ENCODE peak calls at places on chromosomes 2 and 18, in nine cellular contexts. A, F, S, V, Y, P, B, H and W are unnamed samples.
A peak's percentile ranks its signal among the peaks of the same experiment; 100 is the strongest.

GRCh38 chr2:173750332-173750731 is 214.8 kb downstream of the SP3 start:
- DNase-seq in A (no peak), F (no peak), S (no peak), V (no peak), Y (no peak), P (no peak), B (no peak), H (no peak), W (no peak)

GRCh38 chr2:212311807-212312404 is 226.7 kb downstream of the ERBB4 start:
- DNase-seq in A (no peak), F (no peak), S (no peak), V (no peak), Y (no peak), P (no peak), B (no peak), H (no peak), W (no peak)

GRCh38 chr2:85112906-85113625 is 20.1 kb upstream of the TCF7L1 start:
- DNase-seq in A (no peak), F (no peak), S (no peak), V (no peak), Y (no peak), P (no peak), B (no peak), H (no peak), W (no peak)

GRCh38 chr2:20065885-20066602 is 14.6 kb upstream of the LAPTM4A start:
- DNase-seq in A (peak; percentile 77), F (no peak), S (no peak), V (no peak), Y (no peak), P (no peak), B (no peak), H (peak; percentile 79), W (peak; percentile 99)

GRCh38 chr18:41644466-41644865 is 310.6 kb upstream of the PIK3C3 start:
- DNase-seq in A (no peak), F (no peak), S (no peak), V (no peak), Y (no peak), P (no peak), B (peak; percentile 71), H (no peak), W (no peak)

GRCh38 chr2:162245051-162245450 is 1.8 kb upstream of the FAP start:
- DNase-seq in A (no peak), F (no peak), S (no peak), V (no peak), Y (no peak), P (no peak), B (no peak), H (no peak), W (no peak)

GRCh38 chr2:142989276-142990204 is 112.1 kb downstream of the KYNU start:
- DNase-seq in A (no peak), F (no peak), S (no peak), V (no peak), Y (no peak), P (peak; percentile 74), B (peak; percentile 65), H (no peak), W (peak; percentile 5)

GRCh38 chr2:99127999-99128398 is 13.5 kb upstream of the C2orf15 start:
- DNase-seq in A (no peak), F (no peak), S (no peak), V (no peak), Y (no peak), P (no peak), B (peak; percentile 56), H (no peak), W (no peak)

GRCh38 chr2:85120363-85120762 is 12.8 kb upstream of the TCF7L1 start:
- DNase-seq in A (no peak), F (no peak), S (no peak), V (no peak), Y (no peak), P (no peak), B (no peak), H (no peak), W (no peak)

GRCh38 chr2:15596968-15597367 is 5.3 kb downstream of the DDX1 start:
- DNase-seq in A (no peak), F (no peak), S (no peak), V (no peak), Y (no peak), P (no peak), B (no peak), H (no peak), W (no peak)

GRCh38 chr2:201908901-201909300 is 102.6 kb downstream of the CDK15 start:
- DNase-seq in A (no peak), F (no peak), S (no peak), V (no peak), Y (no peak), P (no peak), B (no peak), H (no peak), W (no peak)

GRCh38 chr2:201769664-201770373 is 10.9 kb downstream of the ALS2 start:
- DNase-seq in A (no peak), F (no peak), S (no peak), V (no peak), Y (no peak), P (no peak), B (no peak), H (no peak), W (no peak)

GRCh38 chr2:28624798-28625701 is 126.6 kb upstream of the PPP1CB start:
- DNase-seq in A (peak; percentile 87), F (peak; percentile 72), S (peak; percentile 46), V (no peak), Y (peak; percentile 53), P (peak; percentile 88), B (peak; percentile 66), H (peak; percentile 81), W (peak; percentile 29)

GRCh38 chr2:854460-854859 is 96.2 kb upstream of the SNTG2 start:
- DNase-seq in A (no peak), F (peak; percentile 17), S (peak; percentile 12), V (no peak), Y (no peak), P (peak; percentile 20), B (no peak), H (peak; percentile 13), W (peak; percentile 55)

GRCh38 chr18:25873833-25874232 is 216.6 kb downstream of the SS18 start:
- DNase-seq in A (no peak), F (no peak), S (no peak), V (no peak), Y (no peak), P (no peak), B (no peak), H (no peak), W (no peak)

GRCh38 chr2:72892506-72893173 is 5.4 kb downstream of the SPR start:
- DNase-seq in A (no peak), F (peak; percentile 41), S (peak; percentile 56), V (peak; percentile 27), Y (peak; percentile 43), P (peak; percentile 57), B (peak; percentile 60), H (peak; percentile 80), W (peak; percentile 85)

GRCh38 chr2:44325897-44326296 is 35.4 kb downstream of the PREPL start:
- DNase-seq in A (no peak), F (no peak), S (no peak), V (no peak), Y (no peak), P (no peak), B (no peak), H (no peak), W (no peak)

GRCh38 chr2:161239416-161240109 is 68.7 kb upstream of the PSMD14 start:
- DNase-seq in A (no peak), F (no peak), S (no peak), V (no peak), Y (no peak), P (no peak), B (no peak), H (no peak), W (no peak)

GRCh38 chr2:139160838-139161237 is 380.6 kb upstream of the NXPH2 start:
- DNase-seq in A (no peak), F (no peak), S (no peak), V (no peak), Y (no peak), P (no peak), B (no peak), H (no peak), W (no peak)

GRCh38 chr18:12811191-12811950 is 72.7 kb downstream of the PTPN2 start:
- DNase-seq in A (no peak), F (no peak), S (no peak), V (no peak), Y (no peak), P (no peak), B (no peak), H (no peak), W (no peak)

GRCh38 chr18:34350778-34351177 is 126.1 kb upstream of the NOL4 start:
- DNase-seq in A (no peak), F (no peak), S (no peak), V (no peak), Y (no peak), P (no peak), B (no peak), H (no peak), W (no peak)

GRCh38 chr18:48073231-48073930 is 142.9 kb upstream of the SMAD2 start:
- DNase-seq in A (peak; percentile 10), F (no peak), S (no peak), V (no peak), Y (no peak), P (no peak), B (no peak), H (no peak), W (no peak)

GRCh38 chr2:111704246-111704645 is 179.7 kb downstream of the ANAPC1 start:
- DNase-seq in A (no peak), F (no peak), S (no peak), V (no peak), Y (no peak), P (no peak), B (no peak), H (peak; percentile 59), W (peak; percentile 38)

GRCh38 chr2:44949329-44950151 is 8.0 kb downstream of the SIX3 start:
- DNase-seq in A (no peak), F (no peak), S (no peak), V (no peak), Y (no peak), P (no peak), B (no peak), H (peak; percentile 40), W (no peak)

GRCh38 chr2:235414422-235414821 is 79.4 kb upstream of the AGAP1 start:
- DNase-seq in A (no peak), F (no peak), S (no peak), V (no peak), Y (no peak), P (no peak), B (no peak), H (no peak), W (peak; percentile 69)

GRCh38 chr2:134107402-134107801 is 146.5 kb upstream of the MGAT5 start:
- DNase-seq in A (no peak), F (no peak), S (no peak), V (no peak), Y (no peak), P (no peak), B (no peak), H (no peak), W (no peak)

GRCh38 chr2:172698041-172698863 is 37.4 kb upstream of the RAPGEF4 start:
- DNase-seq in A (no peak), F (peak; percentile 35), S (no peak), V (no peak), Y (no peak), P (peak; percentile 60), B (peak; percentile 68), H (peak; percentile 20), W (no peak)

GRCh38 chr18:48693625-48694262 is 154.9 kb downstream of the CTIF start:
- DNase-seq in A (no peak), F (no peak), S (no peak), V (no peak), Y (no peak), P (no peak), B (peak; percentile 75), H (no peak), W (no peak)

GRCh38 chr2:81087646-81088045 is 783.1 kb upstream of the LRRTM1 start:
- DNase-seq in A (no peak), F (no peak), S (no peak), V (no peak), Y (no peak), P (no peak), B (peak; percentile 67), H (no peak), W (no peak)

GRCh38 chr2:113848758-113849460 is 41.0 kb upstream of the ACTR3 start:
- DNase-seq in A (no peak), F (peak; percentile 35), S (no peak), V (no peak), Y (no peak), P (no peak), B (no peak), H (no peak), W (no peak)

GRCh38 chr2:42562474-42563144 is 5.8 kb upstream of the MTA3 start:
- DNase-seq in A (peak; percentile 77), F (no peak), S (no peak), V (no peak), Y (no peak), P (no peak), B (no peak), H (peak; percentile 80), W (no peak)